ENCODE peak calls at places on chromosomes 13 and 19, in seven cellular contexts. P is H1, F is GM12892, W is SK-N-SH, H is HepG2, M is K562, K is GM12878. N is an unnamed sample.

GRCh38 chr13:113453962-113454361 is 674 bp upstream of the ADPRHL1 start:
- DNase-seq in P (no peak), F (no peak), W (peak), H (no peak), M (no peak), K (no peak), N (no peak)

GRCh38 chr13:50485979-50486935 is 357.2 kb downstream of the DLEU7 start:
- DNase-seq in P (no peak), F (no peak), W (peak), H (no peak), M (peak), K (no peak), N (no peak)

GRCh38 chr13:62779146-62779545 is 1363.5 kb upstream of the PCDH20 start:
- DNase-seq in P (no peak), F (no peak), W (no peak), H (no peak), M (no peak), K (no peak), N (no peak)

GRCh38 chr13:75754936-75755335 is 118.8 kb downstream of the LMO7 start:
- DNase-seq in P (no peak), F (no peak), W (no peak), H (no peak), M (no peak), K (no peak), N (no peak)

GRCh38 chr13:110936519-110936918 is 21.6 kb upstream of the ANKRD10 start:
- DNase-seq in P (no peak), F (no peak), W (no peak), H (no peak), M (no peak), K (no peak), N (no peak)

GRCh38 chr13:106047859-106048258 is 487.6 kb downstream of the EFNB2 start:
- DNase-seq in P (no peak), F (no peak), W (no peak), H (no peak), M (no peak), K (no peak), N (no peak)

GRCh38 chr19:48466571-48467325 is 2.4 kb upstream of the CYTH2 start:
- DNase-seq in P (no peak), F (no peak), W (peak), H (no peak), M (no peak), K (no peak), N (no peak)

GRCh38 chr13:42991892-42992584 is at the start of gene EPSTI1:
- DNase-seq in P (no peak), F (peak), W (no peak), H (no peak), M (peak), K (no peak), N (peak)

GRCh38 chr13:44932850-44933251 is 56.4 kb downstream of the NUFIP1 start:
- DNase-seq in P (no peak), F (no peak), W (no peak), H (no peak), M (no peak), K (no peak), N (no peak)

GRCh38 chr19:34366670-34367423 is 1.9 kb downstream of the GPI start:
- DNase-seq in P (no peak), F (no peak), W (no peak), H (no peak), M (peak), K (no peak), N (no peak)

GRCh38 chr19:31342926-31343325 is 6.3 kb downstream of the TSHZ3 start:
- DNase-seq in P (no peak), F (no peak), W (no peak), H (no peak), M (no peak), K (no peak), N (no peak)

GRCh38 chr13:107937841-107938240 is 277.5 kb downstream of the LIG4 start:
- DNase-seq in P (no peak), F (no peak), W (no peak), H (no peak), M (no peak), K (no peak), N (no peak)

GRCh38 chr19:23263870-23264590 is 13.8 kb upstream of the ZNF724 start:
- DNase-seq in P (no peak), F (no peak), W (no peak), H (no peak), M (no peak), K (no peak), N (no peak)

GRCh38 chr19:44113784-44114390 is 688 bp downstream of the ZNF225 start:
- DNase-seq in P (no peak), F (no peak), W (peak), H (no peak), M (peak), K (no peak), N (no peak)

GRCh38 chr13:109253316-109253715 is 533.1 kb downstream of the IRS2 start:
- DNase-seq in P (no peak), F (no peak), W (no peak), H (no peak), M (no peak), K (no peak), N (no peak)

GRCh38 chr13:91722267-91722884 is 324.0 kb downstream of the GPC5 start:
- DNase-seq in P (no peak), F (no peak), W (peak), H (no peak), M (peak), K (no peak), N (no peak)

GRCh38 chr19:21580101-21580500 is 74.7 kb downstream of the ZNF429 start:
- DNase-seq in P (no peak), F (no peak), W (no peak), H (no peak), M (no peak), K (no peak), N (no peak)

GRCh38 chr19:9586764-9587163 is 2.5 kb upstream of the ZNF121 start:
- DNase-seq in P (no peak), F (no peak), W (peak), H (peak), M (peak), K (peak), N (no peak)

GRCh38 chr13:44605711-44606110 is 29.6 kb upstream of the TSC22D1 start:
- DNase-seq in P (no peak), F (no peak), W (no peak), H (no peak), M (no peak), K (no peak), N (no peak)

GRCh38 chr13:111484129-111484925 is 163.9 kb downstream of the TEX29 start:
- DNase-seq in P (no peak), F (no peak), W (no peak), H (no peak), M (no peak), K (no peak), N (no peak)

GRCh38 chr13:113209880-113210421 is 538 bp downstream of the CUL4A start:
- DNase-seq in P (no peak), F (peak), W (peak), H (peak), M (peak), K (no peak), N (peak)

GRCh38 chr13:103884139-103884723 is 818.0 kb upstream of the SLC10A2 start:
- DNase-seq in P (no peak), F (no peak), W (no peak), H (peak), M (no peak), K (no peak), N (no peak)

GRCh38 chr19:55838251-55838650 is 1.9 kb downstream of the NLRP4 start:
- DNase-seq in P (no peak), F (no peak), W (no peak), H (no peak), M (no peak), K (peak), N (no peak)

GRCh38 chr19:15428956-15429824 is 10.4 kb upstream of the AKAP8L start:
- DNase-seq in P (no peak), F (no peak), W (no peak), H (no peak), M (no peak), K (no peak), N (no peak)

GRCh38 chr19:11587973-11588631 is 9.2 kb upstream of the ZNF627 start:
- DNase-seq in P (no peak), F (no peak), W (no peak), H (no peak), M (no peak), K (no peak), N (no peak)
- TF ChIP-seq TAF1 in P (no peak), F (no peak), W (no peak), H (no peak), M (no peak), K (no peak), N (no peak)

GRCh38 chr19:51367565-51368365 is 1.0 kb downstream of the CLDND2 start:
- DNase-seq in P (peak), F (peak), W (peak), H (peak), M (peak), K (peak), N (peak)
- TF ChIP-seq POLR2AphosphoS5 in P (no peak), F (no peak), W (peak), H (peak), M (no peak), K (no peak), N (peak)

GRCh38 chr13:53782400-53783030 is 753.9 kb downstream of the OLFM4 start:
- DNase-seq in P (no peak), F (no peak), W (peak), H (peak), M (peak), K (peak), N (peak)
- TF ChIP-seq TAF1 in P (no peak), F (no peak), W (no peak), H (no peak), M (no peak), K (no peak), N (no peak)

GRCh38 chr19:7888826-7889217 is 512 bp downstream of the LRRC8E start:
- DNase-seq in P (no peak), F (no peak), W (no peak), H (no peak), M (no peak), K (no peak), N (no peak)

GRCh38 chr19:7883796-7884570 is 4.3 kb upstream of the LRRC8E start:
- DNase-seq in P (no peak), F (no peak), W (no peak), H (no peak), M (no peak), K (no peak), N (no peak)

GRCh38 chr19:7885818-7886217 is 2.5 kb upstream of the LRRC8E start:
- DNase-seq in P (no peak), F (no peak), W (no peak), H (no peak), M (no peak), K (no peak), N (no peak)

GRCh38 chr19:7887408-7888144 is 734 bp upstream of the LRRC8E start:
- DNase-seq in P (no peak), F (no peak), W (no peak), H (no peak), M (no peak), K (no peak), N (no peak)

GRCh38 chr19:7888145-7888825 is at the start of gene LRRC8E:
- DNase-seq in P (no peak), F (no peak), W (peak), H (peak), M (peak), K (no peak), N (no peak)
- TF ChIP-seq POLR2AphosphoS5 in P (no peak), F (no peak), W (no peak), H (peak), M (peak), K (no peak), N (no peak)

DNA sequence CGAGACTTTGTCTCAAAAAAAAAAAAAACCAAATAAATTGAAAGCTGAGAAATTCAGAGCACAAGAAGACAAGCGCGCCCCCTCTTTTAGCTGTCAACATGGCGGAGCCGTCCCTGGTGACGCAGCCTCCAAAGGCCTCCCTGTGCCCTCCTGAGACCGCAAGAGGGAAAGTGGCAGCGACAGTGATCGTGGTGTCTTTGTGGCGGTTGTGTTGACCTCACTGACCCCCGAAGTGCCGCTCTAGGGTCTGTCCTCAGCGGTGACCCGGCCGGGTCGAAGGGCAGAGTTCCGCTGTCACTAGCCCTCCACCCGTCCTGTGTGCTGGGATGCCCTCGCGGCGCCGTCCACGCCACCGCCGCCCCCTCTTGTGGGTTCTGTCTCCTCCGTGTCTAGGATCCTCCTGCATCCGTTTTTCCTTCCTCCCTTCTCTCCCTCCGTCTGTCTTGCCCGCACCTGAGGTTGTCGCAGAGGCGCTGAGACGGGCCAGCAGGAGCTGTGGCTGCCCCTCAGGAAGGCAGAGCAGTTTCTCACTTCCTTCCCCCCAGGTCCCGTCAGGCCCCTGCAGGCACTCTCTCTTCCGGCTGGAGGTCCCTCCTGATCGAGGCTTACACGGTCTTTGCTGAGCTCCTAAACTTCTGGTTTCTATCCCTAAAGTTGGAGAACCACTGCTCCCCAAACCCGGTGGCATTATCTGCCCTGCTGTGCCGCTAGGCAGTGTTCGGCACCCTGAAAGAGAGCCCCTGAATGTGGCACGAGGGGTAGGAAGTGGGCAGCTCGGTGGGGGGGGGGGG is 7.2 kb downstream of the UHRF1 start:
- DNase-seq in P (no peak), F (peak), W (no peak), H (no peak), M (no peak), K (no peak), N (peak)
- TF ChIP-seq TAF1 in P (no peak), F (no peak), W (no peak), H (no peak), M (no peak), K (peak), N (peak)

GRCh38 chr19:38385804-38386257 is 2.0 kb downstream of the GGN start:
- DNase-seq in P (no peak), F (no peak), W (peak), H (no peak), M (no peak), K (no peak), N (peak)

GRCh38 chr19:38388310-38389100 is at the start of gene SPRED3:
- DNase-seq in P (no peak), F (no peak), W (peak), H (no peak), M (peak), K (no peak), N (no peak)

GRCh38 chr19:38387550-38388309 is at the start of gene GGN:
- DNase-seq in P (peak), F (peak), W (peak), H (peak), M (peak), K (no peak), N (peak)

GRCh38 chr19:38386300-38386967 is 1.4 kb downstream of the GGN start:
- DNase-seq in P (no peak), F (no peak), W (no peak), H (no peak), M (no peak), K (no peak), N (no peak)

DNA sequence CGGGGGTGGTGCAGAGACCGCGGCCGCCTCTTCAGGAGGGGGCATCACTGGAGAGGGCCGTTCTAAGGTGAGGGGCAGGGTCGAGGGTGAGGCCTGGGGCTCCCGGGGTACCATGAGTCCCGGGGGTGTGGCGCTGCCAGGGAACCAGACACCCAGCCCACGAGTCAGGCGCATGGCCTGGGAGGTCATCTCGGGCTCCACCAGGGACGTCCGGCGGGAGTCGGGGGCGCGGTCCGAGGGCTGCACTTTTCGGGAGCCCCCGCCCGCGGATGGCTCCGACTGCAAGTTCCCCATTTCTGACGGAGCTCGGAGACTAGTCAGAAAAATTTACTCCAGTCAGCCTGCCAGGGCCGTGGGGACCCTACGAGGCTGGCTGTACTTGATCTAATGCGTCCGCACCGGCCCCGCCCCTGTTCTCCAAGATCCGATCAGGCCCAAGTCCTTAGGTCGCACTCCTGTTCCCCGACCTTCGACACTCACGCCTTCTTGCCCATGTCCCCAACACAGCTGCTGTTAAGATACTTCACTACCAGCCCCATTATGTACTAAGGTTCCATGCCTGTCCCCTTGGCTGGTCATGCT is 775 bp downstream of the GGN start:
- DNase-seq in P (no peak), F (no peak), W (peak), H (no peak), M (peak), K (no peak), N (no peak)
- TF ChIP-seq POLR2AphosphoS5 in P (no peak), F (no peak), W (no peak), H (no peak), M (peak), K (no peak), N (no peak)

DNA sequence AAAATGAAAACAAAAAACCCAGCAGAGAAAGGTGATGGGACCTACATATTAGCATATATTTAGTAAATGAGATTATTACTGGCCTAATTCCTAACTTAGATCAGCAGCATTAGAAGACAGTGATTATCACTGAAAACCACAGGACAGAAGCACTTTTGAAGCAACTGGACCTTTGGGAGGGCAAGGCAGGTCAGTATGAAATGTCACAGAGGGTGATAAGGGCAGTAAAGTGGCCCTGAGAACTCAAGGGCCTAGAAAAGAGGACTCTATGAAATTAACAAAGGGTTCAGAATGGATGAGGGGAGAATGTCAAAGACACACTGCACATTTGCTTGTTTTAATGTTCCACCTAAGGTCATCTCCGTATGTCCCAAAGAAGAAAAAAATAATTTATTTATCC is 148.7 kb downstream of the VWA8 start:
- DNase-seq in P (no peak), F (no peak), W (no peak), H (no peak), M (no peak), K (no peak), N (no peak)
- TF ChIP-seq TAF1 in P (no peak), F (no peak), W (no peak), H (no peak), M (no peak), K (no peak), N (no peak)

DNA sequence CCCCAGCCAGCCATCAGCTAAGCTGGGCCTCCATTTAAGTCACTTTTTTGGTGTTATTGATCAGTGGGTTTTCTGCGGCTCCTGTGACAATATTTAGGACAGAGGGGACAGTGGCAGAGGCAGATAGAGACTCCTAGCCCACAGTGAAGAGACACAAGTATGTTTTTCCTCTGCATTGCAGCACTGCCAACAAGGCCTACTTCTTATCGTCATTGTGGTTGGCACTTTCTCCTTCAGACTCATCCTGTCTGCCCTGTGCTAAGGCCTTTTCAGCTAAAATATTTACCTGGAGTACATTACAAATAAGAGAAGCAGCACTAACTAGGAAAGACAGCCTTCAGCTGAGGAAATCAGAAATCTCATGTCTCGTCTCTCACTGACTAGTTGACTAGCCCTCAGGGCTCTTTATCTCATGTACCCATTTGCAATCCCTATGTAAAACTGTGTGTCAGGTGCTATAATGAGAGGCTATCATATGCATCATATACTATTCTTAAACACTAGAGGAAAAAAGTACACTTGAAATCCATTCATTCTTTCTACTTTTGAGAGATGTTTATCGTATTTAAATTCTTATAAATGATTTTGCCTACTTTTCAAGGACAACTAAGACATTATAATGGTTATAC is 62.2 kb downstream of the ZAR1L start:
- DNase-seq in P (no peak), F (no peak), W (no peak), H (no peak), M (no peak), K (no peak), N (no peak)
- TF ChIP-seq POLR2AphosphoS5 in P (no peak), F (no peak), W (no peak), H (no peak), M (no peak), K (no peak), N (no peak)

DNA sequence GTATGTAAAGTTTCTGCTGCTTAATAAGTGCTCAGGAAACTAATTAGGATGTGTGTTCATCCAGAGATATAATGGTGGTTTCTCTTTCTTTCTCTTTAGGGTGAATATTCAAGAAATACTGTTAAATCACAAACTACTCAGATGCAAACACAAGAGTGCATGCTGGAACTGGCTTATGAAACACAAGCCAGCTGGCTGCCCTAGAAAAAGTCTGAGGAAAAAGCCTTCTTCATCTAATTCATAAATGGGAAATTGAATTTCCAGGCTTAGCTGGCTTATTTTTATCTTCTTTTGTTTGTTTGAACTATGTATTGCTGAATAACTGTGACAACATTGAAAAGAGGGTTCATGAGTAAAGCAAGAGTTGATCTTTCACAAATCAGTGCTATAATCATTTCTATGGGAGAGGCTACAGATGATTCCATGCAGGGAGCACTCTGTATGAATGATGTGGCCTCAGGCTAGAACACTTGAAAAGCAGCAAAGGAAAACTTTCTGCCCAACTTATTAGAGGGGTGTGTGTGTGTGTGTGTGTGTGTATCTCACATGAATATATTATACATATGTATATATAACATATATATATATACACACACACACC is 69.8 kb upstream of the SCEL start:
- DNase-seq in P (no peak), F (no peak), W (no peak), H (no peak), M (no peak), K (no peak), N (no peak)
- TF ChIP-seq TAF1 in P (no peak), F (no peak), W (no peak), H (no peak), M (no peak), K (no peak), N (no peak)

N was measured in GM12891.